ENCODE peak calls at places on chromosomes 6 and 20, in five cellular contexts. V is HepG2, D is H1, L is GM12878, A is K562. C is an unnamed sample.

GRCh38 chr6:157812425-157813171 is 10.4 kb upstream of the SNX9 start:
- DNase-seq in V (no peak), L (no peak), D (no peak), A (no peak), C (no peak)

GRCh38 chr6:41970436-41970846 is 28.8 kb upstream of the CCND3 start:
- DNase-seq in A (no peak), D (no peak), L (no peak), V (no peak), C (no peak)

GRCh38 chr20:43963872-43964791 is 49.5 kb downstream of the TOX2 start:
- DNase-seq in D (no peak), V (no peak), A (no peak), L (no peak), C (no peak)

GRCh38 chr6:36442083-36442670 is 477 bp downstream of the PXT1 start:
- DNase-seq in D (no peak), V (no peak), A (no peak), L (no peak), C (no peak)

GRCh38 chr20:54140927-54141566 is 32.7 kb downstream of the CYP24A1 start:
- DNase-seq in V (peak; percentile 96), D (no peak), L (no peak), A (no peak), C (no peak)

GRCh38 chr6:95431637-95432228 is 145.6 kb upstream of the MANEA start:
- DNase-seq in D (no peak), A (peak; percentile 22), V (peak; percentile 9), L (no peak), C (peak; percentile 39)

GRCh38 chr6:12866422-12867029 is 150.0 kb downstream of the PHACTR1 start:
- DNase-seq in V (no peak), D (no peak), A (no peak), L (no peak), C (no peak)

GRCh38 chr6:150191809-150192208 is 49.0 kb downstream of the PPP1R14C start:
- DNase-seq in A (no peak), V (no peak), L (no peak), D (no peak), C (no peak)

GRCh38 chr20:45128066-45128465 is 3.8 kb upstream of the WFDC12 start:
- DNase-seq in V (no peak), D (no peak), L (no peak), A (no peak), C (no peak)

GRCh38 chr6:131784561-131784960 is 23.3 kb upstream of the ENPP1 start:
- DNase-seq in L (no peak), V (no peak), D (no peak), A (no peak), C (no peak)

GRCh38 chr6:21109421-21110178 is 484.0 kb upstream of the SOX4 start:
- DNase-seq in A (no peak), V (peak; percentile 33), D (no peak), L (peak; percentile 19), C (no peak)

GRCh38 chr6:138608896-138609295 is 109.6 kb upstream of the NHSL1 start:
- DNase-seq in L (no peak), D (no peak), V (no peak), A (no peak), C (no peak)

GRCh38 chr6:46704562-46704961 is 16.9 kb downstream of the TDRD6 start:
- DNase-seq in D (no peak), L (no peak), V (peak; percentile 4), A (no peak), C (no peak)

GRCh38 chr20:23449400-23449799 is 3.3 kb downstream of the CST11 start:
- DNase-seq in D (no peak), V (no peak), L (no peak), A (no peak), C (no peak)

GRCh38 chr6:52976149-52976548 is 18.9 kb downstream of the GSTA4 start:
- DNase-seq in A (no peak), L (no peak), D (no peak), V (no peak), C (no peak)

GRCh38 chr6:130309028-130309427 is 56.8 kb upstream of the TMEM200A start:
- DNase-seq in V (no peak), D (no peak), A (no peak), L (no peak), C (no peak)

GRCh38 chr6:116543149-116543548 is 2.3 kb downstream of the TRAPPC3L start:
- DNase-seq in V (no peak), A (no peak), L (no peak), D (no peak), C (no peak)

GRCh38 chr6:41692080-41692675 is 43.2 kb downstream of the TFEB start:
- DNase-seq in D (no peak), A (no peak), L (no peak), V (no peak), C (no peak)

GRCh38 chr20:39849664-39850063 is 839.4 kb downstream of the MAFB start:
- DNase-seq in L (no peak), A (no peak), V (no peak), D (no peak), C (peak; percentile 70)

GRCh38 chr20:25145131-25145530 is 50.4 kb upstream of the ENTPD6 start:
- DNase-seq in A (no peak), L (no peak), V (no peak), D (no peak), C (no peak)

GRCh38 chr6:137791281-137792159 is 75.5 kb upstream of the TNFAIP3 start:
- DNase-seq in A (no peak), V (no peak), D (no peak), L (no peak), C (no peak)

GRCh38 chr6:124714728-124715127 is 247.5 kb upstream of the RNF217 start:
- DNase-seq in D (no peak), A (no peak), L (no peak), V (no peak), C (no peak)

GRCh38 chr6:10412165-10412947 is 2.5 kb downstream of the TFAP2A start:
- DNase-seq in D (no peak), V (no peak), A (no peak), L (no peak), C (peak; percentile 61)

GRCh38 chr6:162887981-162888689 is 160.4 kb downstream of the PACRG start:
- DNase-seq in V (no peak), L (no peak), D (no peak), A (no peak), C (no peak)

GRCh38 chr6:37244430-37245310 is 12.9 kb upstream of the TBC1D22B start:
- DNase-seq in V (peak; percentile 97), L (no peak), D (no peak), A (no peak), C (no peak)

GRCh38 chr6:138103876-138104275 is 3.3 kb downstream of the PERP start:
- DNase-seq in A (no peak), V (no peak), D (no peak), L (no peak), C (no peak)

GRCh38 chr20:62087227-62087626 is 21.5 kb upstream of the TAF4 start:
- DNase-seq in V (no peak), D (no peak), A (no peak), L (no peak), C (no peak)

GRCh38 chr6:43980004-43980795 is 147.1 kb downstream of the MRPL14 start:
- DNase-seq in V (no peak), L (no peak), D (no peak), A (no peak), C (no peak)

GRCh38 chr6:166169549-166170421 is 2.1 kb upstream of the TBXT start:
- DNase-seq in V (no peak), L (no peak), A (no peak), D (no peak), C (no peak)

DNA sequence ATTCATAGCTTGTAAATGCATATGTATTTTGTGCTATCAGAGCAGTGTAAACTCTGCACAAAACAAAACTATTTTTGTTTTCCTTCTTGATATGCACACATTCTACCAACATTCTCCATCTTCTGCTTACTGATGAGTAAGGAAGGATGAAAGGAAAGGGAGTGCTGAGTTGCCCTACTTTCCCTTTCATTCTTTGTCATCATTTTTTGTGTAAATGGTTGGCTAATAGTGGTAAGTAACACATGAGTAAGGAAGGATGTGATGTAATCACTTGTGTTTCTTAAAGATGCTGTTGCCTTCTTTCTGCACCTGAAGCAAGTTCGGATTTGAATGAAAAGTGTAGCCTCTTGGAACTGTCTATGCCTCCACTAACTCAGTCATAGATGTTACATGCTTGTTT is 4.6 kb upstream of the REV3L start:
- DNase-seq in V (no peak), D (no peak), A (no peak), L (peak; percentile 83), C (no peak)
- TF ChIP-seq SIN3A in V (no peak), D (no peak), A (no peak), L (no peak), C (no peak)

DNA sequence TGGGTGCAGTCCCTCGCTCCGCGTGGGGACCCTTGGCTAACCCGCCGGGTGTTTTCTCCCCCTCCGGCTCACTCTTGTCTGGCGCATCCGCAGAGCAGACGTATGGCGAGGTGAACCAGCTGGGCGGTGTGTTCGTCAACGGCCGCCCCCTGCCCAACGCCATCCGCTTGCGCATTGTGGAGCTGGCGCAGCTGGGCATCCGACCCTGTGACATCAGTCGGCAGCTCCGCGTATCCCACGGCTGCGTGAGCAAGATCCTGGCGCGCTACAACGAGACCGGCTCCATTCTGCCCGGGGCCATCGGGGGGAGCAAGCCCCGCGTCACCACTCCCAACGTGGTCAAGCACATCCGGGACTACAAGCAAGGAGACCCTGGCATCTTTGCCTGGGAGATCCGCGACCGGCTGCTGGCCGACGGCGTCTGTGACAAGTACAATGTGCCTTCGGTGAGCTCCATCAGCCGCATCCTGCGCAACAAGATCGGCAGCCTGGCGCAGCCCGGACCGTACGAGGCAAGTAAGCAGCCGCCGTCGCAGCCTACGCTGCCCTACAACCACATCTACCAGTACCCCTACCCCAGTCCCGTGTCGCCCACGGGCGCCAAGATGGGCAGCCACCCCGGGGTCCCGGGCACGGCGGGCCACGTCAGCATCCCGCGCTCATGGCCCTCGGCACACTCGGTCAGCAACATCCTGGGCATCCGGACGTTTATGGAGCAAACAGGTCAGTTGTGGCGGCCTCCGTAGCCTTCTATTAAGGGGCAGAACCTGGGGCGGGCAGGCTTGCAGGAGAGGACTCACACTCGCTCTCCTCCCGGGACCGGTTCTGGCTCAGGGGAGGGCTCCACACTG is 1.1 kb downstream of the PAX1 start:
- DNase-seq in V (no peak), A (no peak), D (no peak), L (no peak), C (no peak)
- H3K9me3 ChIP-seq in V (no peaks in the 10 kb centered on the region), A (no peaks in the 10 kb centered on the region), D (no peaks in the 10 kb centered on the region), L (no peaks in the 10 kb centered on the region), C (no peaks in the 10 kb centered on the region)

DNA sequence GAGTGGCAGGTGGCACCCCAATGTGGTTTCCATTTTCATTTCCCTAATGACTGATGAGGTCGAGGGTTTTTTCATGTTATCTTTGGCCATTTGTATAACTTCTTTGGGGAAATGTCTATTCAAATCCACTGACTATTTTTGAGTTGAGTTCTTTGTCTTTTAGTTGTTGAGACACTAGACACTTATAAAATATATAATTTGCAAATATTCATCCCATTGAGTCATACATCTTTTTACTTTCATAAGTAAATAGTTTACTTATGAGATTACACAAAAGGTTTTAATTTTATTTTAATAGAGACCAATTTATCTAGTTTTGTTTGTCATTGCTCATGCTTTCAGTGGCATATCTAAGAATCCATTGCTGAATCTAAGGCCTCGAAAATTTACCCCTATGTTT is 49.5 kb downstream of the THBS2 start:
- DNase-seq in A (no peak), L (no peak), V (no peak), D (no peak), C (no peak)
- TF ChIP-seq CHD2 in A (no peak), L (no peak), V (no peak), D (no peak), C (no peak)

DNA sequence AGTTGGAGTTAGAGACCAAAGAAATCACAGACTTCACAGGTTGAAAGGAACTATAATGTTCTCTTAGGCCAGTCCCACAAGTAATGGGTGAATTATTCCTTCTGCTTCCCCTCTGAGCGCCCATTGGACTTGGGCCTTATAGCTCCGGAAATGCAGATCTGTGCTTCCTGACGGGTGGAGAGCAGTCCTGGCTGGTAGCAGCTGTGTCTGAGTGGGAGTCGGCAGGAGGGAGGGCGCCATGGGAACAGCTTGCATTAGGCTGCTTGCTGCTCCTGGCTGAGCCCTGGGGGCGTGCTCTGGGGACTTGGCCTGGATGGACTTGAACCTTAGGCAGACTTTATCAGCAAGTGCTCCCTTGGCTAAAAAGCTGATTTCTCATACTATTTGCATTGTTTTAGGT is 18.4 kb upstream of the NUP153 start:
- DNase-seq in L (no peak), D (peak; percentile 69), A (peak; percentile 44), V (peak; percentile 82), C (peak; percentile 71)
- TF ChIP-seq SIN3A in L (no peak), D (no peak), A (no peak), V (peak; percentile 42), C (no peak)

C was measured in SK-N-SH.